ENCODE peak calls at places on chromosomes 13 and 19, in four cellular contexts. C is stimulated activated CD8-positive, alpha-beta memory T cell treated with anti-CD3 and anti-CD28 coated beads, Interleukin-4, amount 100 ng/mL, for 24 hours; R is glutamatergic neuron; J is stimulated activated CD4-positive, alpha-beta T cell treated with anti-CD3 and anti-CD28 coated beads, TNF-alpha, amount 100 ng/mL, for 1 hour. Q is an unnamed sample.
A peak's percentile ranks its signal among the peaks of the same experiment; 100 is the strongest.

GRCh38 chr19:36838784-36839324 is 667 bp upstream of the ZNF790 start:
- DNase-seq in C (no peak), J (no peak), R (no peak), Q (no peak)

GRCh38 chr13:106284358-106284757 is 251.1 kb downstream of the EFNB2 start:
- DNase-seq in R (no peak), J (no peak), C (no peak), Q (no peak)

GRCh38 chr13:50125556-50126377 is 110.5 kb downstream of the KCNRG start:
- DNase-seq in C (peak; percentile 73), R (peak; percentile 90), J (peak; percentile 89), Q (peak; percentile 92)

GRCh38 chr13:27139565-27139964 is 32.0 kb downstream of the USP12 start:
- DNase-seq in C (no peak), R (no peak), J (no peak), Q (no peak)

GRCh38 chr19:15290149-15290548 is 42.2 kb downstream of the BRD4 start:
- DNase-seq in R (no peak), C (no peak), J (no peak), Q (no peak)

GRCh38 chr13:106262886-106263285 is 272.6 kb downstream of the EFNB2 start:
- DNase-seq in R (no peak), C (no peak), J (no peak), Q (no peak)

GRCh38 chr19:36182612-36183454 is 30.6 kb upstream of the COX7A1 start:
- DNase-seq in J (no peak), R (no peak), C (no peak), Q (no peak)

GRCh38 chr19:40721936-40722661 is 5.2 kb downstream of the ITPKC start:
- DNase-seq in C (no peak), R (no peak), J (no peak), Q (no peak)

GRCh38 chr13:109715902-109716301 is 70.5 kb downstream of the IRS2 start:
- DNase-seq in C (no peak), R (no peak), J (no peak), Q (no peak)

GRCh38 chr13:54799621-54800226 is 1771.1 kb downstream of the OLFM4 start:
- DNase-seq in R (no peak), J (no peak), C (no peak), Q (no peak)

GRCh38 chr13:85405316-85405897 is 393.8 kb downstream of the SLITRK6 start:
- DNase-seq in J (no peak), C (no peak), R (no peak), Q (no peak)

GRCh38 chr13:74930402-74931165 is 551.4 kb downstream of the TBC1D4 start:
- DNase-seq in J (no peak), C (no peak), R (no peak), Q (no peak)

GRCh38 chr13:41917641-41918040 is 43.3 kb downstream of the VWA8 start:
- DNase-seq in C (no peak), R (no peak), J (no peak), Q (no peak)

Q was measured in SK-N-SH.